ENCODE peak calls at places on chromosomes 2 and 18, in five cellular contexts. X, A, Z, I and U are unnamed samples. For H3K36me3, the result is how much of the 10 kb centered on the place peaks cover.

GRCh38 chr2:210195066-210195852 is 24.1 kb upstream of the KANSL1L start:
- DNase-seq in X (peak), Z (no peak), I (no peak), A (no peak), U (no peak)

GRCh38 chr2:15169326-15170038 is 391.7 kb downstream of the NBAS start:
- DNase-seq in I (no peak), X (peak), Z (no peak), A (no peak), U (no peak)

GRCh38 chr2:217818293-217818850 is 184.4 kb downstream of the TNS1 start:
- DNase-seq in Z (no peak), I (no peak), X (no peak), A (no peak), U (no peak)

GRCh38 chr2:41032715-41033114 is 580.8 kb upstream of the SLC8A1 start:
- DNase-seq in A (no peak), X (no peak), I (no peak), Z (no peak), U (no peak)

GRCh38 chr2:151049746-151050145 is 211.9 kb downstream of the RBM43 start:
- DNase-seq in X (peak), A (no peak), I (no peak), Z (no peak), U (no peak)

GRCh38 chr2:26609839-26610277 is 31.3 kb downstream of the CIB4 start:
- DNase-seq in X (no peak), A (no peak), Z (no peak), I (no peak), U (peak)

GRCh38 chr18:56001576-56001975 is 413.6 kb upstream of the TCF4 start:
- DNase-seq in X (no peak), A (no peak), I (no peak), Z (no peak), U (no peak)

GRCh38 chr2:224055101-224055500 is 16.0 kb upstream of the SERPINE2 start:
- DNase-seq in I (no peak), X (no peak), Z (no peak), A (no peak), U (no peak)

GRCh38 chr2:164714471-164714870 is 93.2 kb upstream of the GRB14 start:
- DNase-seq in X (no peak), A (no peak), I (no peak), Z (no peak), U (no peak)

GRCh38 chr18:33282709-33283333 is 157.7 kb downstream of the CCDC178 start:
- DNase-seq in Z (no peak), I (no peak), A (no peak), X (no peak), U (no peak)

GRCh38 chr18:48783616-48784520 is 166.9 kb downstream of the SMAD7 start:
- DNase-seq in X (no peak), Z (no peak), A (no peak), I (no peak), U (no peak)

GRCh38 chr2:230825354-230825753 is 39.4 kb upstream of the ITM2C start:
- DNase-seq in Z (no peak), A (no peak), X (no peak), I (no peak), U (no peak)

GRCh38 chr2:230821991-230822520 is 42.7 kb upstream of the ITM2C start:
- DNase-seq in Z (no peak), X (no peak), A (no peak), I (no peak), U (no peak)

GRCh38 chr2:230823264-230823964 is 41.3 kb upstream of the ITM2C start:
- DNase-seq in Z (no peak), X (no peak), A (no peak), I (no peak), U (no peak)

GRCh38 chr2:230821261-230821990 is 43.3 kb upstream of the ITM2C start:
- DNase-seq in I (no peak), Z (no peak), X (no peak), A (no peak), U (no peak)

GRCh38 chr2:230824406-230824978 is 40.2 kb upstream of the ITM2C start:
- DNase-seq in I (peak), A (no peak), X (peak), Z (peak), U (peak)
- TF ChIP-seq CTCF in I (peak), A (peak), X (peak), Z (peak), U (peak)

GRCh38 chr2:219500135-219500534 is 1.4 kb downstream of the GMPPA start:
- DNase-seq in X (no peak), I (no peak), A (no peak), Z (no peak), U (no peak)
- H3K4me3 ChIP-seq in X (no peak), I (no peak), A (no peak), Z (no peak), U (no peak)

DNA sequence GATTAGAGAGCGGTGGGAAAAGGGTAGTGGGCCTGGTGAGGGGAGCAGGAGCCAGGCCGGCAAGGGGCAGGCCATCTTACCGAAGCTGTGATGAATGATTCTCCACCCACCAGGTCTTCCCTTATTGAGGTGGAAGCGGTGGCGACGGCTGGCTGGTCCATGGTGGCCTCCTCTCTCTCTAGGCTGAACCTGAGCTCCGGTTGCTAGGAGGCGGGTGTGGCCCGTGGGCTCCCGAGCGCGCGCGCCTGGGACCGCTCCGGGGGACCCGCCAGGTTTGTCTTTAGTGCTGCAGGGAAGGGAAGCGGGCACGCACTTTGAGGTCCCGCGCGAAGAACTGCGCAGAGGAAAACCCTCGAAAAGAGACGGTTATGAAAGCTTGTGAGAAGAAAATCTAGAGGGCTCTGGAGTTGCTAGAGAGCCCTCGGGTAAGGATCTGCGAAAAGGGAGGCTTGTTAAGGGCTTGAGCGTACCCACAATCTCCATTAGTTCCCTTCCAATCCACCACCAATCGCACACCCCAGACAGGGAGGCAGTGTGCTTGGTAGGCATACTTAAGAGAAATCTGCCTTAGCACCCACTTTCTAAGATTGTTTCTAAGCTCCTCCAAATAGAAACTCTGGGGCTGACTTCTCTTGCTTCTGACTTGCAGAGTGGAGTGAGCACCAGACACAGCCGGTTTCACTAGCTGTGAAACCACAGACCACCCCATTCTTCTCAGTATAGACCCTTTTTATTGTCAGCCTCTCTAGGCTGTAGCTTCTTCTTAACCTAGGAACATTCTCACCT is at the start of gene STPG4:
- DNase-seq in Z (no peak), X (no peak), A (no peak), I (no peak), U (no peak)
- H3K36me3 ChIP-seq in Z (under half), X (under half), A (under half), I (under half), U (half or more)

GRCh38 chr2:190996338-190996946 is 17.5 kb downstream of the STAT1 start:
- DNase-seq in Z (no peak), I (no peak), A (peak), X (peak), U (no peak)
- TF ChIP-seq CTCF in Z (peak), I (peak), A (peak), X (peak), U (peak)

DNA sequence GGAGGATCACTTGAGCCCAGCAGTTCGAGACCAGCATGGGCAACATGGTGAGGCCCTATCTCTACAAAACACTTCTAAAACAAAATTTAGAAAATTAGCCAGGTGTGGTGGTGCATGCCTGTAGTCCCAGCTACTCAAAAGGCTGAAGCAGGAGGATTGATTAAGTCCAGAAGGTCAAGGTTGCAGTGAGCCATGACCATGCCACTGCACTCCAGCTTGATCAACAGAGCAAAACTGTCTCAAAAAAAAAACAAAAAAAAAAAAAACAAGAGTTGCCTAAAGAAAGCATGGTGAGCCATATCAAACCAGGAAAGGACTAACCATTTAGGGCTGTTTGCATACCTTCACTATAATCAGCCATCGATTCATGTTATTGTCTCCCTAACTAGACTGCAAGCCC is 4.5 kb downstream of the CLASP1 start:
- DNase-seq in Z (no peak), A (no peak), X (no peak), I (no peak), U (no peak)
- H3K4me3 ChIP-seq in Z (no peak), A (no peak), X (no peak), I (no peak), U (no peak)

DNA sequence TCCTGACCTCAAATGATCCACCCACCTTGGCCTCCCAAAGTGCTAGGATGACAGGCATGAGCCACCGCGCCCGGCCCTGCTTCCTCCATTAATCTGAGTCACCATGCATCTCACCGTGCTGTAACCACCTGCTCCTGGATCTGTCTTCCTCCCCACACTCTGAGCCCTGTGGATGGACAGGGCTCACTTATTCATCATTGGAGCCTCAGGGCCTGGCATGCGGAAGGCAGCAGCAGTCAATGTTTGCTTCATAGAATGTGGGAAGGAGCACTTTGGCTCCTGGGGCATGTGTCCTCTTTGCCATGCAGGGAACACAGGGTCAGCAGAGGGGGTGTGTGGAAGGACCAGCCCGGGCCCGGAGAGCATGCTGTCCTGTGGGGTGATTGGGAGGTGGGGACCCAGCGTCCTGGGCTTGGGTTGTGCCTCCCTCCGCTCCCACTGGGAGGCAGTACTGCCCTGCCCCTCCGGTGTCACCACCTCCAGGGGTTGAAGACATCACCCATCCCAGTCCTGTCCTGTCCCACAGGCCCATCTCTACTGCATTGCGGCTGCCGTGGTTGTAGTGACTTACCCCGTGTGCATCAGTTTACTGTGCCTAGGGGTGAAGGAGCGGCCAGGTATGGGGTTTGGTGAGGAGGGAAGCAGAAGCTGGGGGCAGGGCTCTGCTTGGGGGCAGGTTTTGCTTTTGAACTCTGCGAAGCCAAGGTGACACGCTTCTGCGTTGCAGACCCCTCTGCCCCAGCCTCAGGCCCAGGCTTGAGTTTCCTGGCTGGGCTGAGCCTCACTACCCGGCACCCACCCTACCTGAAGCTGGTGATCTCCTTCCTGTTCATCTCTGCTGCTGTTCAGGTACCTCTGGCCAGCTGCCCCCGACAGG is 11.5 kb downstream of the MFSD2B start:
- DNase-seq in Z (peak), A (no peak), I (no peak), X (no peak), U (no peak)
- H3K36me3 ChIP-seq in Z (under half), A (under half), I (under half), X (under half), U (under half)

GRCh38 chr2:130756041-130756720 is 841 bp downstream of the AMER3 start:
- DNase-seq in A (no peak), I (no peak), X (no peak), Z (no peak), U (no peak)
- TF ChIP-seq CTCF in A (no peak), I (no peak), X (no peak), Z (no peak), U (no peak)

GRCh38 chr2:239259603-239260298 is 141.1 kb downstream of the HDAC4 start:
- DNase-seq in Z (peak), X (no peak), I (no peak), A (no peak), U (no peak)
- H3K4me3 ChIP-seq in Z (no peak), X (no peak), I (no peak), A (no peak), U (no peak)